ENCODE peak calls at places on chromosomes 12 and 14, in four cellular contexts. One of them, this sample, is unnamed.

GRCh38 chr14:101721951-101722661 is 39.4 kb upstream of the PPP2R5C start:
- DNase-seq in pancreas: no peak
- DNase-seq in stimulated activated naive CD8-positive, alpha-beta T cell treated with anti-CD3 and anti-CD28 coated beads, Interleukin-15, amount 100 ng/mL, for 72 hours: peak
- DNase-seq in adipocyte: peak
- DNase-seq in this sample: no peak

GRCh38 chr14:100539319-100539645 is 47.9 kb downstream of the BEGAIN start:
- DNase-seq in pancreas: no peak
- DNase-seq in stimulated activated naive CD8-positive, alpha-beta T cell treated with anti-CD3 and anti-CD28 coated beads, Interleukin-15, amount 100 ng/mL, for 72 hours: no peak
- DNase-seq in adipocyte: no peak
- DNase-seq in this sample: no peak

GRCh38 chr12:50764116-50764860 is 387 bp downstream of the ATF1 start:
- DNase-seq in pancreas: peak
- DNase-seq in stimulated activated naive CD8-positive, alpha-beta T cell treated with anti-CD3 and anti-CD28 coated beads, Interleukin-15, amount 100 ng/mL, for 72 hours: peak
- DNase-seq in adipocyte: peak
- DNase-seq in this sample: peak

GRCh38 chr14:26655128-26655527 is 57.3 kb upstream of the NOVA1 start:
- DNase-seq in pancreas: no peak
- DNase-seq in stimulated activated naive CD8-positive, alpha-beta T cell treated with anti-CD3 and anti-CD28 coated beads, Interleukin-15, amount 100 ng/mL, for 72 hours: no peak
- DNase-seq in adipocyte: no peak
- DNase-seq in this sample: no peak

GRCh38 chr14:89669209-89669608 is 252.2 kb upstream of the FOXN3 start:
- DNase-seq in pancreas: no peak
- DNase-seq in stimulated activated naive CD8-positive, alpha-beta T cell treated with anti-CD3 and anti-CD28 coated beads, Interleukin-15, amount 100 ng/mL, for 72 hours: peak
- DNase-seq in adipocyte: no peak
- DNase-seq in this sample: no peak

GRCh38 chr12:109592905-109593272 is 19.3 kb downstream of the MVK start:
- DNase-seq in pancreas: no peak
- DNase-seq in stimulated activated naive CD8-positive, alpha-beta T cell treated with anti-CD3 and anti-CD28 coated beads, Interleukin-15, amount 100 ng/mL, for 72 hours: no peak
- DNase-seq in adipocyte: no peak
- DNase-seq in this sample: no peak

GRCh38 chr14:74474376-74474775 is 18.7 kb downstream of the NPC2 start:
- DNase-seq in pancreas: no peak
- DNase-seq in stimulated activated naive CD8-positive, alpha-beta T cell treated with anti-CD3 and anti-CD28 coated beads, Interleukin-15, amount 100 ng/mL, for 72 hours: no peak
- DNase-seq in adipocyte: peak
- DNase-seq in this sample: no peak

GRCh38 chr14:65100905-65101541 is 1.3 kb downstream of the MAX start:
- DNase-seq in pancreas: no peak
- DNase-seq in stimulated activated naive CD8-positive, alpha-beta T cell treated with anti-CD3 and anti-CD28 coated beads, Interleukin-15, amount 100 ng/mL, for 72 hours: no peak
- DNase-seq in adipocyte: peak
- DNase-seq in this sample: no peak

GRCh38 chr14:20435454-20436362 is at the start of gene KLHL33:
- DNase-seq in pancreas: no peak
- DNase-seq in stimulated activated naive CD8-positive, alpha-beta T cell treated with anti-CD3 and anti-CD28 coated beads, Interleukin-15, amount 100 ng/mL, for 72 hours: no peak
- DNase-seq in adipocyte: no peak
- DNase-seq in this sample: no peak

GRCh38 chr12:115599251-115599811 is 678.2 kb downstream of the MED13L start:
- DNase-seq in pancreas: no peak
- DNase-seq in stimulated activated naive CD8-positive, alpha-beta T cell treated with anti-CD3 and anti-CD28 coated beads, Interleukin-15, amount 100 ng/mL, for 72 hours: no peak
- DNase-seq in adipocyte: peak
- DNase-seq in this sample: no peak

GRCh38 chr14:80621701-80622100 is 319.8 kb downstream of the CEP128 start:
- DNase-seq in pancreas: no peak
- DNase-seq in stimulated activated naive CD8-positive, alpha-beta T cell treated with anti-CD3 and anti-CD28 coated beads, Interleukin-15, amount 100 ng/mL, for 72 hours: no peak
- DNase-seq in adipocyte: peak
- DNase-seq in this sample: no peak

GRCh38 chr12:11652351-11653040 is 3.0 kb downstream of the ETV6 start:
- DNase-seq in pancreas: no peak
- DNase-seq in stimulated activated naive CD8-positive, alpha-beta T cell treated with anti-CD3 and anti-CD28 coated beads, Interleukin-15, amount 100 ng/mL, for 72 hours: peak
- DNase-seq in adipocyte: peak
- DNase-seq in this sample: no peak

GRCh38 chr12:18857656-18858055 is 119.7 kb downstream of the CAPZA3 start:
- DNase-seq in pancreas: no peak
- DNase-seq in stimulated activated naive CD8-positive, alpha-beta T cell treated with anti-CD3 and anti-CD28 coated beads, Interleukin-15, amount 100 ng/mL, for 72 hours: no peak
- DNase-seq in adipocyte: no peak
- DNase-seq in this sample: no peak

GRCh38 chr12:38664661-38665269 is 240.6 kb downstream of the CPNE8 start:
- DNase-seq in pancreas: no peak
- DNase-seq in stimulated activated naive CD8-positive, alpha-beta T cell treated with anti-CD3 and anti-CD28 coated beads, Interleukin-15, amount 100 ng/mL, for 72 hours: no peak
- DNase-seq in adipocyte: no peak
- DNase-seq in this sample: no peak

GRCh38 chr14:32711103-32711680 is 227.5 kb upstream of the NPAS3 start:
- DNase-seq in pancreas: no peak
- DNase-seq in stimulated activated naive CD8-positive, alpha-beta T cell treated with anti-CD3 and anti-CD28 coated beads, Interleukin-15, amount 100 ng/mL, for 72 hours: peak
- DNase-seq in adipocyte: peak
- DNase-seq in this sample: no peak

GRCh38 chr12:75389061-75389460 is 1.8 kb upstream of the GLIPR1L2 start:
- DNase-seq in pancreas: no peak
- DNase-seq in stimulated activated naive CD8-positive, alpha-beta T cell treated with anti-CD3 and anti-CD28 coated beads, Interleukin-15, amount 100 ng/mL, for 72 hours: no peak
- DNase-seq in adipocyte: peak
- DNase-seq in this sample: no peak

GRCh38 chr12:53999596-54000104 is 311 bp upstream of the HOXC9 start:
- DNase-seq in pancreas: no peak
- DNase-seq in stimulated activated naive CD8-positive, alpha-beta T cell treated with anti-CD3 and anti-CD28 coated beads, Interleukin-15, amount 100 ng/mL, for 72 hours: no peak
- DNase-seq in adipocyte: no peak
- DNase-seq in this sample: no peak

GRCh38 chr12:6548556-6549378 is 7.1 kb downstream of the IFFO1 start:
- DNase-seq in pancreas: no peak
- DNase-seq in stimulated activated naive CD8-positive, alpha-beta T cell treated with anti-CD3 and anti-CD28 coated beads, Interleukin-15, amount 100 ng/mL, for 72 hours: no peak
- DNase-seq in adipocyte: peak
- DNase-seq in this sample: no peak

GRCh38 chr12:117063162-117063911 is 35.9 kb downstream of the TESC start:
- DNase-seq in pancreas: no peak
- DNase-seq in stimulated activated naive CD8-positive, alpha-beta T cell treated with anti-CD3 and anti-CD28 coated beads, Interleukin-15, amount 100 ng/mL, for 72 hours: peak
- DNase-seq in adipocyte: no peak
- DNase-seq in this sample: no peak

GRCh38 chr14:59511916-59512530 is 27.7 kb downstream of the JKAMP start:
- DNase-seq in pancreas: no peak
- DNase-seq in stimulated activated naive CD8-positive, alpha-beta T cell treated with anti-CD3 and anti-CD28 coated beads, Interleukin-15, amount 100 ng/mL, for 72 hours: no peak
- DNase-seq in adipocyte: no peak
- DNase-seq in this sample: no peak

GRCh38 chr12:80412343-80412953 is 31.6 kb upstream of the PTPRQ start:
- DNase-seq in pancreas: no peak
- DNase-seq in stimulated activated naive CD8-positive, alpha-beta T cell treated with anti-CD3 and anti-CD28 coated beads, Interleukin-15, amount 100 ng/mL, for 72 hours: no peak
- DNase-seq in adipocyte: peak
- DNase-seq in this sample: no peak

GRCh38 chr14:24705840-24706239 is 71.8 kb upstream of the GZMB start:
- DNase-seq in pancreas: no peak
- DNase-seq in stimulated activated naive CD8-positive, alpha-beta T cell treated with anti-CD3 and anti-CD28 coated beads, Interleukin-15, amount 100 ng/mL, for 72 hours: no peak
- DNase-seq in adipocyte: no peak
- DNase-seq in this sample: no peak

GRCh38 chr12:103800252-103800771 is 40.7 kb downstream of the NT5DC3 start:
- DNase-seq in pancreas: peak
- DNase-seq in stimulated activated naive CD8-positive, alpha-beta T cell treated with anti-CD3 and anti-CD28 coated beads, Interleukin-15, amount 100 ng/mL, for 72 hours: no peak
- DNase-seq in adipocyte: no peak
- DNase-seq in this sample: peak

GRCh38 chr14:32307881-32308582 is 21.1 kb upstream of the AKAP6 start:
- DNase-seq in pancreas: no peak
- DNase-seq in stimulated activated naive CD8-positive, alpha-beta T cell treated with anti-CD3 and anti-CD28 coated beads, Interleukin-15, amount 100 ng/mL, for 72 hours: no peak
- DNase-seq in adipocyte: no peak
- DNase-seq in this sample: peak

GRCh38 chr12:12474471-12474928 is 88.2 kb downstream of the DUSP16 start:
- DNase-seq in pancreas: no peak
- DNase-seq in stimulated activated naive CD8-positive, alpha-beta T cell treated with anti-CD3 and anti-CD28 coated beads, Interleukin-15, amount 100 ng/mL, for 72 hours: peak
- DNase-seq in adipocyte: no peak
- DNase-seq in this sample: no peak

GRCh38 chr12:104569348-104570173 is 112.8 kb downstream of the CHST11 start:
- DNase-seq in pancreas: no peak
- DNase-seq in stimulated activated naive CD8-positive, alpha-beta T cell treated with anti-CD3 and anti-CD28 coated beads, Interleukin-15, amount 100 ng/mL, for 72 hours: peak
- DNase-seq in adipocyte: no peak
- DNase-seq in this sample: no peak

GRCh38 chr12:906077-906585 is 43.4 kb downstream of the RAD52 start:
- DNase-seq in pancreas: no peak
- DNase-seq in stimulated activated naive CD8-positive, alpha-beta T cell treated with anti-CD3 and anti-CD28 coated beads, Interleukin-15, amount 100 ng/mL, for 72 hours: no peak
- DNase-seq in adipocyte: no peak
- DNase-seq in this sample: no peak

GRCh38 chr14:55942101-55942645 is 176.0 kb upstream of the PELI2 start:
- DNase-seq in pancreas: no peak
- DNase-seq in stimulated activated naive CD8-positive, alpha-beta T cell treated with anti-CD3 and anti-CD28 coated beads, Interleukin-15, amount 100 ng/mL, for 72 hours: no peak
- DNase-seq in adipocyte: no peak
- DNase-seq in this sample: no peak

GRCh38 chr14:58243790-58244555 is 670 bp upstream of the PSMA3 start:
- DNase-seq in pancreas: no peak
- DNase-seq in stimulated activated naive CD8-positive, alpha-beta T cell treated with anti-CD3 and anti-CD28 coated beads, Interleukin-15, amount 100 ng/mL, for 72 hours: no peak
- DNase-seq in adipocyte: peak
- DNase-seq in this sample: no peak

GRCh38 chr12:125187780-125188741 is 122.8 kb downstream of the AACS start:
- DNase-seq in pancreas: no peak
- DNase-seq in stimulated activated naive CD8-positive, alpha-beta T cell treated with anti-CD3 and anti-CD28 coated beads, Interleukin-15, amount 100 ng/mL, for 72 hours: no peak
- DNase-seq in adipocyte: peak
- DNase-seq in this sample: no peak

This sample was measured in left lobe of liver.